ENCODE peak calls at places on chromosomes 7 and 10, in nine cellular contexts. One of them, this sample, is unnamed.

GRCh38 chr7:18087031-18087686 is 59.5 kb upstream of the PRPS1L1 start:
- DNase-seq in GM12891: no peak
- DNase-seq in heart left ventricle: no peak
- DNase-seq in sigmoid colon: no peak
- DNase-seq in H54: no peak
- DNase-seq in uterus: peak; percentile 24
- DNase-seq in prostate gland: no peak
- DNase-seq in transverse colon: no peak
- DNase-seq in HCT116: no peak
- DNase-seq in this sample: no peak

GRCh38 chr10:113183543-113183942 is 233.5 kb downstream of the TCF7L2 start:
- DNase-seq in uterus: no peak
- DNase-seq in sigmoid colon: no peak
- DNase-seq in prostate gland: no peak
- DNase-seq in HCT116: no peak
- DNase-seq in heart left ventricle: no peak
- DNase-seq in H54: no peak
- DNase-seq in transverse colon: no peak
- DNase-seq in GM12891: no peak
- DNase-seq in this sample: no peak

GRCh38 chr10:59279991-59280390 is 82.4 kb downstream of the FAM13C start:
- DNase-seq in H54: no peak
- DNase-seq in heart left ventricle: no peak
- DNase-seq in GM12891: no peak
- DNase-seq in sigmoid colon: no peak
- DNase-seq in transverse colon: no peak
- DNase-seq in HCT116: no peak
- DNase-seq in uterus: no peak
- DNase-seq in prostate gland: no peak
- DNase-seq in this sample: no peak

GRCh38 chr10:79018591-79019011 is 50.2 kb upstream of the ZMIZ1 start:
- DNase-seq in GM12891: no peak
- DNase-seq in sigmoid colon: peak; percentile 30
- DNase-seq in prostate gland: peak; percentile 68
- DNase-seq in transverse colon: no peak
- DNase-seq in H54: no peak
- DNase-seq in heart left ventricle: no peak
- DNase-seq in HCT116: no peak
- DNase-seq in uterus: no peak
- DNase-seq in this sample: no peak

GRCh38 chr10:22325272-22325947 is 4.5 kb downstream of the BMI1 start:
- DNase-seq in GM12891: peak; percentile 70
- DNase-seq in HCT116: no peak
- DNase-seq in uterus: peak; percentile 78
- DNase-seq in transverse colon: peak; percentile 79
- DNase-seq in prostate gland: peak; percentile 67
- DNase-seq in sigmoid colon: peak; percentile 87
- DNase-seq in heart left ventricle: peak; percentile 85
- DNase-seq in H54: peak; percentile 93
- DNase-seq in this sample: peak; percentile 92

GRCh38 chr7:18803880-18804279 is 308.3 kb downstream of the HDAC9 start:
- DNase-seq in sigmoid colon: no peak
- DNase-seq in heart left ventricle: no peak
- DNase-seq in transverse colon: no peak
- DNase-seq in H54: no peak
- DNase-seq in uterus: no peak
- DNase-seq in GM12891: no peak
- DNase-seq in HCT116: no peak
- DNase-seq in prostate gland: no peak
- DNase-seq in this sample: no peak

GRCh38 chr7:150903627-150904026 is 51.3 kb downstream of the AOC1 start:
- DNase-seq in H54: peak; percentile 67
- DNase-seq in transverse colon: peak; percentile 82
- DNase-seq in prostate gland: peak; percentile 84
- DNase-seq in HCT116: no peak
- DNase-seq in heart left ventricle: peak; percentile 91
- DNase-seq in uterus: peak; percentile 52
- DNase-seq in GM12891: no peak
- DNase-seq in sigmoid colon: peak; percentile 92
- DNase-seq in this sample: no peak

GRCh38 chr7:137804819-137805218 is 42.0 kb downstream of the DGKI start:
- DNase-seq in transverse colon: no peak
- DNase-seq in uterus: no peak
- DNase-seq in HCT116: no peak
- DNase-seq in GM12891: no peak
- DNase-seq in H54: no peak
- DNase-seq in heart left ventricle: no peak
- DNase-seq in prostate gland: no peak
- DNase-seq in sigmoid colon: no peak
- DNase-seq in this sample: no peak

GRCh38 chr7:64884085-64884912 is 18.8 kb upstream of the ZNF273 start:
- DNase-seq in sigmoid colon: peak; percentile 35
- DNase-seq in uterus: no peak
- DNase-seq in transverse colon: no peak
- DNase-seq in H54: no peak
- DNase-seq in HCT116: no peak
- DNase-seq in heart left ventricle: peak; percentile 13
- DNase-seq in GM12891: no peak
- DNase-seq in prostate gland: no peak
- DNase-seq in this sample: no peak

GRCh38 chr10:69004821-69005220 is 16.2 kb downstream of the KIFBP start:
- DNase-seq in heart left ventricle: no peak
- DNase-seq in transverse colon: no peak
- DNase-seq in H54: peak; percentile 23
- DNase-seq in sigmoid colon: no peak
- DNase-seq in prostate gland: no peak
- DNase-seq in HCT116: peak; percentile 18
- DNase-seq in GM12891: no peak
- DNase-seq in uterus: no peak
- DNase-seq in this sample: peak; percentile 48

GRCh38 chr7:92916751-92917369 is 80.5 kb upstream of the CDK6 start:
- DNase-seq in heart left ventricle: no peak
- DNase-seq in uterus: no peak
- DNase-seq in H54: peak; percentile 7
- DNase-seq in transverse colon: no peak
- DNase-seq in prostate gland: no peak
- DNase-seq in sigmoid colon: no peak
- DNase-seq in GM12891: no peak
- DNase-seq in HCT116: peak; percentile 32
- DNase-seq in this sample: no peak

GRCh38 chr10:126041804-126042231 is 145.5 kb downstream of the FANK1 start:
- DNase-seq in sigmoid colon: peak; percentile 84
- DNase-seq in uterus: peak; percentile 40
- DNase-seq in H54: no peak
- DNase-seq in GM12891: peak; percentile 80
- DNase-seq in HCT116: no peak
- DNase-seq in transverse colon: peak; percentile 71
- DNase-seq in heart left ventricle: peak; percentile 92
- DNase-seq in prostate gland: peak; percentile 15
- DNase-seq in this sample: peak; percentile 71

GRCh38 chr10:77604941-77605351 is 32.7 kb downstream of the KCNMA1 start:
- DNase-seq in sigmoid colon: peak; percentile 65
- DNase-seq in GM12891: no peak
- DNase-seq in HCT116: no peak
- DNase-seq in prostate gland: no peak
- DNase-seq in heart left ventricle: no peak
- DNase-seq in transverse colon: peak; percentile 67
- DNase-seq in uterus: no peak
- DNase-seq in H54: no peak
- DNase-seq in this sample: no peak

GRCh38 chr10:115918812-115919211 is 354.2 kb downstream of the GFRA1 start:
- DNase-seq in GM12891: no peak
- DNase-seq in HCT116: no peak
- DNase-seq in transverse colon: no peak
- DNase-seq in H54: no peak
- DNase-seq in uterus: no peak
- DNase-seq in heart left ventricle: no peak
- DNase-seq in prostate gland: no peak
- DNase-seq in sigmoid colon: no peak
- DNase-seq in this sample: no peak

GRCh38 chr7:119090851-119091250 is 866.3 kb downstream of the ANKRD7 start:
- DNase-seq in transverse colon: no peak
- DNase-seq in sigmoid colon: no peak
- DNase-seq in GM12891: no peak
- DNase-seq in H54: no peak
- DNase-seq in HCT116: peak; percentile 7
- DNase-seq in heart left ventricle: no peak
- DNase-seq in uterus: no peak
- DNase-seq in prostate gland: no peak
- DNase-seq in this sample: no peak

GRCh38 chr7:1977059-1977875 is 255.5 kb downstream of the MAD1L1 start:
- DNase-seq in H54: no peak
- DNase-seq in sigmoid colon: no peak
- DNase-seq in HCT116: no peak
- DNase-seq in prostate gland: no peak
- DNase-seq in heart left ventricle: peak; percentile 13
- DNase-seq in uterus: no peak
- DNase-seq in GM12891: no peak
- DNase-seq in transverse colon: no peak
- DNase-seq in this sample: no peak

GRCh38 chr10:89342219-89342966 is 14.6 kb downstream of the IFIT3 start:
- DNase-seq in HCT116: no peak
- DNase-seq in heart left ventricle: peak; percentile 61
- DNase-seq in H54: no peak
- DNase-seq in prostate gland: no peak
- DNase-seq in transverse colon: no peak
- DNase-seq in uterus: peak; percentile 47
- DNase-seq in sigmoid colon: peak; percentile 80
- DNase-seq in GM12891: no peak
- DNase-seq in this sample: peak; percentile 30
- TF ChIP-seq POLR2A in HCT116: no peak
- TF ChIP-seq POLR2A in heart left ventricle: no peak
- TF ChIP-seq POLR2A in H54: no peak
- TF ChIP-seq POLR2A in prostate gland: no peak
- TF ChIP-seq POLR2A in transverse colon: no peak
- TF ChIP-seq POLR2A in uterus: no peak
- TF ChIP-seq POLR2A in sigmoid colon: no peak
- TF ChIP-seq POLR2A in GM12891: no peak
- TF ChIP-seq POLR2A in this sample: no peak

DNA sequence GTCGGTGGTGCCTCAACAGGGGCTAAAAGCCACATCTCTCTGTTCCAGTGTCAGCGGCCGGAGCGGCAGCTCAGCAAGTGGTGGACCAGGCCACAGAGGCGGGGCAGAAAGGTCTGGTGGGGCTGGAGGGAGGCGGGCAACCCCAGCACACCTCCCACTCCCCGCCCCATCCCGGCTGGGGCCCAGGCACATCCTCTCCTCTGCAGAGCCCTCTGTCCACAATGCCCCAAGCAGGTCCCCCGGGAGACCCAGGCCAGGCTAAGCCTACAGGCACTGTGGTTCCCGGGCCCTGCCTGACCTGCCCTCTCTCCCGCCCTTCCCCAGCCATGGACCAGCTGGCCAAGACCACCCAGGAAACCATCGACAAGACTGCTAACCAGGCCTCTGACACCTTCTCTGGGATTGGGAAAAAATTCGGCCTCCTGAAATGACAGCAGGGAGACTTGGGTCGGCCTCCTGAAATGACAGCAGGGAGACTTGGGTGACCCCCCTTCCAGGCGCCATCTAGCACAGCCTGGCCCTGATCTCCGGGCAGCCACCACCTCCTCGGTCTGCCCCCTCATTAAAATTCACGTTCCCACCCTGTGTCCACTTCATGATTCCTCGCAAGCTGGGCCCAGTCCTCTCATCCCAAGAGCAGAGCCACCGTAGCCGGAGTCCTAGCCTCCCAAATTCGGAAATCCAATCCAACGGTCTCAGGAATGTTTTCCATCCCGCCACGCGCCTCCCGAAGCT is 2.0 kb downstream of the ADIRF start:
- DNase-seq in transverse colon: peak; percentile 68
- DNase-seq in H54: peak; percentile 94
- DNase-seq in prostate gland: peak; percentile 63
- DNase-seq in sigmoid colon: peak; percentile 95
- DNase-seq in HCT116: peak; percentile 62
- DNase-seq in GM12891: no peak
- DNase-seq in heart left ventricle: peak; percentile 90
- DNase-seq in uterus: peak; percentile 92
- DNase-seq in this sample: no peak
- TF ChIP-seq POLR2A in transverse colon: peak; percentile 39
- TF ChIP-seq POLR2A in H54: peak; percentile 83
- TF ChIP-seq POLR2A in prostate gland: peak; percentile 21
- TF ChIP-seq POLR2A in sigmoid colon: peak; percentile 20
- TF ChIP-seq POLR2A in HCT116: no peak
- TF ChIP-seq POLR2A in GM12891: no peak
- TF ChIP-seq POLR2A in heart left ventricle: peak; percentile 50
- TF ChIP-seq POLR2A in uterus: peak; percentile 73
- TF ChIP-seq POLR2A in this sample: no peak

GRCh38 chr7:6008668-6009611 is at the start of the genes AIMP2 and PMS2:
- DNase-seq in heart left ventricle: peak; percentile 99
- DNase-seq in H54: peak; percentile 97
- DNase-seq in transverse colon: peak; percentile 99
- DNase-seq in prostate gland: peak; percentile 98
- DNase-seq in HCT116: peak; percentile 98
- DNase-seq in GM12891: peak; percentile 85
- DNase-seq in uterus: peak; percentile 98
- DNase-seq in sigmoid colon: peak; percentile 99
- DNase-seq in this sample: peak; percentile 98
- TF ChIP-seq POLR2A in heart left ventricle: peak; percentile 80
- TF ChIP-seq POLR2A in H54: peak; percentile 88
- TF ChIP-seq POLR2A in transverse colon: peak; percentile 92
- TF ChIP-seq POLR2A in prostate gland: peak; percentile 79
- TF ChIP-seq POLR2A in HCT116: peak; percentile 82
- TF ChIP-seq POLR2A in GM12891: peak; percentile 91
- TF ChIP-seq POLR2A in uterus: peak; percentile 38
- TF ChIP-seq POLR2A in sigmoid colon: peak; percentile 72
- TF ChIP-seq POLR2A in this sample: peak; percentile 96

GRCh38 chr10:128206676-128207075 is 80.5 kb upstream of the MKI67 start:
- DNase-seq in prostate gland: no peak
- DNase-seq in HCT116: no peak
- DNase-seq in H54: no peak
- DNase-seq in sigmoid colon: peak; percentile 60
- DNase-seq in heart left ventricle: no peak
- DNase-seq in transverse colon: no peak
- DNase-seq in GM12891: no peak
- DNase-seq in uterus: no peak
- DNase-seq in this sample: no peak

GRCh38 chr10:128211064-128211504 is 84.9 kb upstream of the MKI67 start:
- DNase-seq in sigmoid colon: peak; percentile 55
- DNase-seq in transverse colon: no peak
- DNase-seq in prostate gland: no peak
- DNase-seq in GM12891: no peak
- DNase-seq in HCT116: no peak
- DNase-seq in H54: no peak
- DNase-seq in heart left ventricle: no peak
- DNase-seq in uterus: no peak
- DNase-seq in this sample: no peak

GRCh38 chr10:128211953-128212727 is 85.9 kb upstream of the MKI67 start:
- DNase-seq in GM12891: peak; percentile 97
- DNase-seq in sigmoid colon: peak; percentile 85
- DNase-seq in HCT116: peak; percentile 75
- DNase-seq in uterus: peak; percentile 62
- DNase-seq in H54: peak; percentile 90
- DNase-seq in heart left ventricle: peak; percentile 88
- DNase-seq in prostate gland: peak; percentile 73
- DNase-seq in transverse colon: peak; percentile 90
- DNase-seq in this sample: peak; percentile 76

GRCh38 chr10:128209862-128210214 is 83.6 kb upstream of the MKI67 start:
- DNase-seq in transverse colon: no peak
- DNase-seq in HCT116: no peak
- DNase-seq in heart left ventricle: no peak
- DNase-seq in uterus: no peak
- DNase-seq in H54: no peak
- DNase-seq in sigmoid colon: no peak
- DNase-seq in prostate gland: no peak
- DNase-seq in GM12891: no peak
- DNase-seq in this sample: no peak

GRCh38 chr10:128210215-128211063 is 84.2 kb upstream of the MKI67 start:
- DNase-seq in uterus: peak; percentile 50
- DNase-seq in GM12891: peak; percentile 67
- DNase-seq in transverse colon: peak; percentile 81
- DNase-seq in heart left ventricle: peak; percentile 81
- DNase-seq in sigmoid colon: peak; percentile 81
- DNase-seq in prostate gland: peak; percentile 41
- DNase-seq in H54: no peak
- DNase-seq in HCT116: peak; percentile 32
- DNase-seq in this sample: peak; percentile 60
- TF ChIP-seq POLR2A in uterus: no peak
- TF ChIP-seq POLR2A in GM12891: no peak
- TF ChIP-seq POLR2A in transverse colon: peak; percentile 51
- TF ChIP-seq POLR2A in heart left ventricle: peak; percentile 31
- TF ChIP-seq POLR2A in sigmoid colon: no peak
- TF ChIP-seq POLR2A in prostate gland: no peak
- TF ChIP-seq POLR2A in H54: no peak
- TF ChIP-seq POLR2A in HCT116: no peak
- TF ChIP-seq POLR2A in this sample: no peak